ENCODE peak calls at places on chromosomes 11 and 22, in eight cellular contexts. Q, K, D, S, X, O, M and H are unnamed samples. For H3K9me3, the result is how much of the 10 kb centered on the place peaks cover.

GRCh38 chr11:64577202-64577601 is 13.8 kb upstream of the SLC22A12 start:
- DNase-seq in S (no peak), D (no peak), K (no peak), X (no peak), M (no peak), O (no peak), Q (no peak), H (no peak)

GRCh38 chr11:15893080-15893492 is 463.3 kb downstream of the SOX6 start:
- DNase-seq in K (peak), M (no peak), Q (peak), X (no peak), S (peak), O (no peak), D (no peak), H (no peak)

GRCh38 chr11:28922351-28922981 is 814.3 kb downstream of the METTL15 start:
- DNase-seq in K (peak), X (no peak), O (no peak), Q (peak), M (no peak), D (no peak), S (no peak), H (no peak)

GRCh38 chr11:75184757-75185156 is 33.9 kb downstream of the SLCO2B1 start:
- DNase-seq in D (no peak), M (no peak), Q (no peak), X (no peak), O (no peak), K (no peak), S (no peak), H (peak)

GRCh38 chr22:29788339-29789279 is 21.4 kb downstream of the UQCR10 start:
- DNase-seq in O (no peak), K (no peak), D (no peak), M (no peak), X (no peak), S (no peak), Q (no peak), H (no peak)

GRCh38 chr11:44840526-44840925 is 110.2 kb downstream of the TP53I11 start:
- DNase-seq in O (no peak), Q (no peak), S (no peak), K (no peak), D (no peak), X (no peak), M (no peak), H (no peak)

GRCh38 chr11:5280582-5281102 is 10.9 kb upstream of the HBE1 start:
- DNase-seq in M (no peak), O (peak), S (no peak), X (peak), K (peak), D (peak), Q (peak), H (no peak)

GRCh38 chr11:86476109-86476861 is 101.6 kb downstream of the CCDC81 start:
- DNase-seq in O (no peak), X (peak), K (peak), S (no peak), Q (peak), D (peak), M (no peak), H (no peak)

GRCh38 chr11:3604169-3604568 is 37.6 kb downstream of the ART5 start:
- DNase-seq in X (no peak), D (no peak), O (no peak), K (no peak), Q (no peak), S (no peak), M (no peak), H (no peak)

GRCh38 chr22:45964926-45965564 is 11.9 kb downstream of the WNT7B start:
- DNase-seq in S (no peak), M (no peak), Q (no peak), D (no peak), K (no peak), O (no peak), X (no peak), H (no peak)

GRCh38 chr11:77213589-77214428 is 85.8 kb downstream of the MYO7A start:
- DNase-seq in M (no peak), Q (no peak), X (no peak), O (no peak), K (no peak), S (no peak), D (no peak), H (no peak)

GRCh38 chr22:21634081-21634480 is 1.5 kb downstream of the CCDC116 start:
- DNase-seq in S (no peak), K (no peak), O (no peak), Q (no peak), M (no peak), X (no peak), D (no peak), H (no peak)

GRCh38 chr11:26830218-26830617 is 108.4 kb upstream of the SLC5A12 start:
- DNase-seq in Q (no peak), M (no peak), S (no peak), K (no peak), X (no peak), O (no peak), D (no peak), H (no peak)

DNA sequence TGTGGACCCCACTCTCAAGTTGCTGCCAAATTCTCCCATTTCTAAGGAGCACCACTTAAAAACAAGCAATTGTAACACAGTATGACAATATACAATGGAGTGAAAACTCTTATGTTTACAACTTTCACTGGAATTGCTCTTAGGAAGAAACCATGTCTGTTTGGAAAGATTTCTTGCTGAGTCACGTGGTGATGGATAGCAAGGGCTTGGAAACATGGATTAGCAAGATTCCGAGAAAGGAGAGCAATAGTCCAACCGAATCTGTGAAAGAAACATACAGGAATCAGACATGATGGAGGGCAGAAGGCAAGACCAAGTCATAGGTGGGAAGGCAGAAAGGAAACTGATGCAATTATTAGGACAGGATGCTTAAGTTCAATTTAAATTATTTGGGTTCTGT is 27.6 kb upstream of the THY1 start:
- DNase-seq in K (peak), Q (no peak), O (no peak), S (no peak), X (no peak), D (no peak), M (no peak), H (no peak)
- H3K9me3 ChIP-seq in K (under half), Q (under half), O (under half), S (under half), X (under half), D (under half), M (under half), H (under half)

GRCh38 chr11:50098186-50098725 is 65.6 kb downstream of the OR4C45 start:
- DNase-seq in M (no peak), O (no peak), X (no peak), K (no peak), D (no peak), S (no peak), Q (no peak), H (no peak)
- H3K9me3 ChIP-seq in M (under half), O (under half), X (under half), K (under half), D (under half), S (under half), Q (under half), H (under half)

GRCh38 chr11:70944141-70944540 is 308.2 kb downstream of the SHANK2 start:
- DNase-seq in K (no peak), X (no peak), O (no peak), D (no peak), S (no peak), Q (no peak), M (no peak), H (no peak)
- H3K9me3 ChIP-seq in K (under half), X (under half), O (under half), D (under half), S (under half), Q (under half), M (under half), H (under half)

DNA sequence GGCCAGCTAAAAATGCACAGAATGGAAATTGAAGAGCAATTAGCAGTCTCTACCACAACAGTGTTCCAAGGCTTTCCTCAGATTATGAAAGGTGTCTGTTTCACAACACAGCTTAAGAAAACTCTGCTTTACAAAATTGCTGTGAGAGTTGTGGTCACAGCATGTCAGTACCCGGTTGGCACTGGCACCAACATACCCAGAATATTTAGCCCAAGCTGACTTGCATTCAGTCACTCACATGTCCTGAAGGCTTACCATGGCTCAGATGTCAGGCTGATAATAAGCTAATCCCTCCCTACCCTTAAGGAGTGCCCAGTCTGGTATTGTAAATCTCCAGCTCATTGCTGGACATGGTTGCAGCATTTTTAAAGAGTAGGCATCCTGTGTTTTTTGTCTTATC is 14.9 kb downstream of the NCR3LG1 start:
- DNase-seq in Q (no peak), D (no peak), X (no peak), O (no peak), M (no peak), S (no peak), K (no peak), H (no peak)
- H3K9me3 ChIP-seq in Q (under half), D (under half), X (under half), O (under half), M (under half), S (under half), K (under half), H (under half)

GRCh38 chr11:119787074-119787461 is 58.1 kb upstream of the NECTIN1 start:
- DNase-seq in X (no peak), K (no peak), S (no peak), M (no peak), Q (no peak), D (no peak), O (no peak), H (no peak)

GRCh38 chr11:119783466-119784400 is 54.7 kb upstream of the NECTIN1 start:
- DNase-seq in O (no peak), X (no peak), M (no peak), D (no peak), S (no peak), Q (peak), K (no peak), H (no peak)

GRCh38 chr11:119786431-119787073 is 57.6 kb upstream of the NECTIN1 start:
- DNase-seq in S (no peak), K (no peak), X (no peak), O (no peak), Q (no peak), D (no peak), M (no peak), H (no peak)

GRCh38 chr11:119782673-119783072 is 53.7 kb upstream of the NECTIN1 start:
- DNase-seq in D (no peak), O (no peak), S (no peak), X (no peak), K (peak), Q (no peak), M (no peak), H (no peak)

DNA sequence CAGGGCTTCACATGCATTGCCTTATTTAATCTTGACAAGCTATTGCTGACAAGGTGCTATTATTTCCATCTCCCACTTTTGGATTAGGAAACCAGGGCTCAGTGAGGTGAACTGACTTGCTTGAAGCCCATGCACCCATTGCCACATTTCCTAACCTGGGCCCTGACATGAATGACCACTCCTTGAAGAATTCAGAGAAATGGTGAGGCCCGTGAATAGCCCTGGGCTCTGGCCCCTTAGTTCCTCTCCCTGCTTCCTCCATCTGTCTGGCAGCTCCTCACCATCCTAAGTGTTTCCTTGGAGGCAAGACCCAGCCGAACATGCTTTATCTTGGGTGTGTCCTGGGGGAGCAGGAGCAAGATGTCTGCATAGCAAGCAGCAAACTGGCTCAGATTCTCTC is 56.1 kb upstream of the NECTIN1 start:
- DNase-seq in M (no peak), Q (no peak), O (no peak), D (no peak), K (no peak), S (no peak), X (no peak), H (no peak)
- H3K9me3 ChIP-seq in M (under half), Q (under half), O (under half), D (under half), K (under half), S (under half), X (under half), H (under half)

DNA sequence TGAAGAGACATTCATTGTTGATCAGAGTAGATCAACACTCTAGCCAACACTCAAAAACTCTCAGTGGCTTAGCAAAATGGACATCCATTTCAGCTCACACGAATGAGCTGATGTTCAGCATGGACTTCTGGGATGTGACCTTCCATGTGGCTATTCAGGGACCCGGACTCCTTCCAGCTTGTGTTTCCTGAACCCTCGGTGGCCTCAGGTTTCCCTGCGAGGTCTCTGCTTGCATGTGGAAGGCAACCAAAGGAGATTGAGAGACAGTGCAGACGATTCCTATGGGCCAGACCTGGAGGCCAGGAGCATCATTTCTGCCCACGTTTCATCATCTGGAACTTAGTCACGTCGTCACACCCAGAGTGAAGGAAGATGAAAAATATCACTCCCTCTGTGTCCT is 1137.4 kb downstream of the TBC1D22A start:
- DNase-seq in M (no peak), K (no peak), S (no peak), Q (no peak), O (no peak), X (no peak), D (no peak), H (no peak)
- H3K9me3 ChIP-seq in M (under half), K (under half), S (under half), Q (under half), O (under half), X (under half), D (under half), H (under half)

GRCh38 chr22:47296405-47297260 is 534.2 kb downstream of the TBC1D22A start:
- DNase-seq in D (no peak), K (no peak), Q (no peak), X (no peak), O (no peak), M (no peak), S (no peak), H (no peak)
- H3K9me3 ChIP-seq in D (under half), K (under half), Q (under half), X (under half), O (under half), M (under half), S (under half), H (under half)